ENCODE peak calls at places on chromosomes 6 and 20, in five cellular contexts. D, O, H, Q and L are unnamed samples.

GRCh38 chr20:35582741-35583404 is 32.8 kb upstream of the SPAG4 start:
- DNase-seq in D (no peak), O (no peak), H (no peak), Q (no peak), L (no peak)

GRCh38 chr20:23753589-23753988 is 2.9 kb upstream of the CST1 start:
- DNase-seq in D (no peak), O (no peak), H (no peak), Q (no peak), L (no peak)

GRCh38 chr6:167073679-167074274 is 49.1 kb upstream of the CCR6 start:
- DNase-seq in D (no peak), O (no peak), H (no peak), Q (no peak), L (no peak)

GRCh38 chr6:149913085-149913484 is 9.8 kb downstream of the RAET1G start:
- DNase-seq in D (no peak), O (no peak), H (no peak), Q (no peak), L (no peak)

GRCh38 chr6:158536084-158536890 is 23.6 kb upstream of the TMEM181 start:
- DNase-seq in D (no peak), O (peak), H (peak), Q (peak), L (peak)

GRCh38 chr6:2581611-2582010 is 169.1 kb downstream of the MYLK4 start:
- DNase-seq in D (no peak), O (no peak), H (no peak), Q (no peak), L (no peak)

GRCh38 chr6:134431306-134431919 is 113.5 kb upstream of the SGK1 start:
- DNase-seq in D (no peak), O (no peak), H (no peak), Q (no peak), L (no peak)

GRCh38 chr6:35441205-35441604 is 10.9 kb upstream of the FANCE start:
- DNase-seq in D (no peak), O (no peak), H (no peak), Q (no peak), L (no peak)

GRCh38 chr20:57030611-57031600 is 235.5 kb downstream of the BMP7 start:
- DNase-seq in D (no peak), O (no peak), H (no peak), Q (no peak), L (peak)

GRCh38 chr6:97203343-97203742 is 79.7 kb downstream of the MMS22L start:
- DNase-seq in D (no peak), O (no peak), H (no peak), Q (no peak), L (no peak)

GRCh38 chr20:45798935-45799642 is 7.3 kb downstream of the DNTTIP1 start:
- DNase-seq in D (peak), O (peak), H (peak), Q (peak), L (no peak)

GRCh38 chr20:38635721-38636285 is 34.2 kb downstream of the ARHGAP40 start:
- DNase-seq in D (no peak), O (no peak), H (no peak), Q (no peak), L (peak)

GRCh38 chr6:98828991-98829411 is 5.4 kb upstream of the POU3F2 start:
- DNase-seq in D (no peak), O (no peak), H (no peak), Q (no peak), L (no peak)

GRCh38 chr20:48816282-48816860 is 11.4 kb downstream of the PREX1 start:
- DNase-seq in D (no peak), O (no peak), H (no peak), Q (no peak), L (no peak)

GRCh38 chr6:89989742-89990141 is 95.5 kb downstream of the GJA10 start:
- DNase-seq in D (no peak), O (no peak), H (no peak), Q (no peak), L (no peak)

DNA sequence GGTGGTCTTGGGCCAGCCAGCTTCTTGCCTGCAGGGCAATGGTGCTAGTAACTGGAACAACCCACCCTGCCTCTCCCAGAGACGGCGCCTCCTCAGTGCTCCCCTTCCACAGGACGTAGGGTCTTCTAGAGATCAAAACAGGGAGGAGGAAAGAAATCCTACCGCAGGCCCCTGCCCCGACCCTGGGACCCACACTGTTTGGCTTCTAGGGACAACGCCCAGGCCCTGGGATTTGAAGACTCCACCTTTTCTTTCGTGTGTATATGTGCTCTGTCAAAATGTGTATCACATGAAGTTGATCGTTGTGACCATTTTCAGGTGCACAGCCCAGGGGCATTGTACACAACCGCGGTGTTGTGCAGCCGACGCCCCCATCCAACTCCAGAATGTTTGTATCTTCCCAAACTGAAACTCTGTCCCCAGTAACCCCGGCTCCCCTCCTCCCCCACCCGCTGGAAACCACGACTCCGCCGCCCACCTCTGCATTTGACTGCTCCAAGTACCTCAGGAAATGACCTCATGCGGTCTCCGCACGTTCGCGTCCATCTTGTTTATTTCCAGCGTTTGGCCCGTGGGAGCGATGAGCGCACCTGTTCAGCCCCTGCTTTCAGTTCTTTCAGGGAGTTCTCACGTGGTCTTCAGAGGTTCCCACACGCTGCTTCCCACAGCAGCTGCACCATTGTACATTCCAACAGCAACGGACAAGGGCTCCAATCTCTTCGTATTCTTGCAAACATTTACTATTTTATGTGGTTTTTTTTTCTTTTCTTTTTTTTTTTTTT is 3.4 kb upstream of the BHLHE23 start:
- DNase-seq in D (no peak), O (peak), H (no peak), Q (peak), L (no peak)
- TF ChIP-seq POLR2A in D (no peak), O (no peak), H (no peak), Q (no peak), L (no peak)

DNA sequence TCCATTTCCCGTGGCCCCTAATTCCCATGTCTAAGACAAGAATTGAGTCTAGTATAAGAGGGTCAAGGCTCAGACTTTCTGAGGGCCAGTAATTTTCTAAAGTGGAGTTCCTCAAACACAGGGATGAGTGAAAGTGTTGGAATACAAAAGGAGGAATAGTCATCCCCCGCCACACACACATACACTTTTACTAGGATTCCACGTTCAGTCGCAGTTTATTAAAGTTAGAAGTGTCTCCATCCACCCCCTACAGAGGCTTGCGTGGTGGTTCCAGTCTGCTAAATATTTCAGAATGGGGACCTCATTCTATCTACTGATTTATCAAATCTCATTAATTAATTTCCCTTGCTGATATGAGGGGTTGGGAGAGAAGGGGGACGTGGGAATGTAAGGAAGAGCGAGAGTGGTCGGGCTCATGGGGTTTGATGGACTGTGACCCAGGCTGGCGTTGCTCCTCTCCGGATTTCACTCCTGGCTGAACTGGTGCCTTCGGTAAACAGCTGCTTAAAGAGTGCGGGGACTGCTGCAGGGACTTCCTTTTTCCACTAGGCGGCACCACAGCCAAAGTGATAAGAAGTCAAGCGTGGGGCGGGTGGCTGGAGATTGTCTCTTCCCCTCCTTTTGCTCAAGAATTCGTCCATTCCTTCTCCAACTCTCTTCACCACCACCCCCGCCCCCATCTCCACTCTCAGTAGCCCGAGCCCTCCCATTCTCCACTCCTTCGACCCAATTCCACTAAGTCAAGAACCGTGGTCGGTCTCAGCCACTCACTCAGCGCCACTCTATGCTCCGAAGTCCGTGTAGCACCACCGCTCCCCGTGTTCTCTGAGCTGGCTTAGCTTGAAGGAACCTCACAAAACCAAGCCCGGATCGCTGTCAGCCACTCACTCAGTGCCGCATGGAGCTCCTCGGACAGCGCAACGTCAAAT is 9.9 kb downstream of the TRIM31 start:
- DNase-seq in D (no peak), O (peak), H (peak), Q (peak), L (peak)
- TF ChIP-seq POLR2A in D (no peak), O (no peak), H (peak), Q (peak), L (no peak)

GRCh38 chr6:83592770-83593394 is 80.5 kb downstream of the PRSS35 start:
- DNase-seq in D (peak), O (no peak), H (no peak), Q (no peak), L (peak)
- TF ChIP-seq POLR2A in D (no peak), O (no peak), H (no peak), Q (no peak), L (no peak)

GRCh38 chr6:16419636-16420331 is 181.4 kb downstream of the GMPR start:
- DNase-seq in D (no peak), O (no peak), H (no peak), Q (no peak), L (no peak)
- TF ChIP-seq POLR2A in D (no peak), O (no peak), H (no peak), Q (no peak), L (no peak)

DNA sequence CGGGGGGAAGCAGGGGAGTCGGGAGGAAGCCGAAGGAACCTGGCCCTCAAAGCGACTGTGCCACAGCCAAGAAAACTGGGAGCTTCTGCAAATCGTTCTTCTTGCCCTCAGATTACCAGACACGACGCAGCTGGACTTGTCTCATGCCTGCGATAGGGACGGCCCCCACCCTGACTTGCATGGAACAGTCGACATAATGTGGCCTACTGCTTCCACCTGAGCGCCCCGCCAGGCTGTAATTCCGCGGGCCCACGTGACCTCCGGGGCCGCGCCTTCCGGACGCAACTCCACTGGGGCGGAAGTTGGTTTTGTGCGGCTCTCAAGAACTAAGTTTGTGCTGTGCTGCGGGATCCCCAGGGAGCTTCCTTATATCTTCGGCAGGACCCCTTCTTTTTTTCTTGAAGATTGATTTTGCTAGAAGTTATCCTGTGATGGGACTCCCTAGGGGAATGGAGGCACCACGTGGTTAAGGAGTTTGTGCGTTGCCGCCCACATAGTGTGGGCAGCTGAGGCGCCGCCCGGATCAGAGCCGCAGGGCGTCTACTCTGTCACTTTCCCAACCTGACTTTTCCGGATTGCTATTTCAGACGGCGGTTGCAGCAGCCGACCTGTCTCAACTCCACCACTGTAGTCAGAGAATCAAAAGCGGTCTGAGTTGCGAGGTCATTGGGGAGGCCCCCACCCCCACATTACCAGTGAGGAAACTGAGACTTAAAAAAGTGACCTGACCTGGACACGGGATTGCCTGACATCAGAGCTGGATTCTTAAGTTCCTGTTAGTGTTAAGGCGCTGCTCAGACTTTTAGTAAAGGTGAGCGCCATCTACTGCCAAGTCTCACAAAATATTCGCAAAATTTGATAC is 540 bp upstream of the CD164 start:
- DNase-seq in D (peak), O (peak), H (peak), Q (peak), L (peak)
- TF ChIP-seq POLR2A in D (peak), O (peak), H (no peak), Q (peak), L (no peak)

DNA sequence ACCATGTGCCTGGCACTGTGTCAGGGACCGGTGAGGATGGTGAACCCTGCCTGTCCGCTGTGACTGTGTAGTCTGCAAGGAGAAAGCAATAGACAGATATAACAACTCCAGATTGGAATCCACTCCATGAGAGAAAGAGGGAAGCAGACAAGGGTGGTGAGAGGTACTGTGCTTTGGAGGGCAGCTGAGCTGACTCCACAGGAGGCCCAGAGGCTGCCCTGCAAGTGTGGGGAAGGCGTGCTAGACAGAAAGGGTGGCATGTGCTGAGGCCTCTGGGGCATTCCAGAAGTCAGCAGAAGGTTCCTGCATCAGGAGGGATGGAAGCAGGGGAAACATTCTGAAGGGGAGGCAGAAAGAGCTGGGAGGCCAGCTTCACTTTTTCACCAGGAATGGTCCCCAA is 39.3 kb upstream of the APCDD1L start:
- DNase-seq in D (no peak), O (no peak), H (no peak), Q (no peak), L (no peak)
- TF ChIP-seq POLR2A in D (no peak), O (no peak), H (no peak), Q (no peak), L (no peak)